ENCODE peak calls at places on chromosome 1, in ten cellular contexts. S is ELR; A is germinal center; R is anterior cingulate cortex; X is activated T-helper 1 cell treated with Interleukin-2 at 50 U/mL for 16 hours; P is posterior vena cava; Z is H4; H is Karpas-422; C is stimulated activated CD4-positive, alpha-beta T cell treated with anti-CD3 and anti-CD28 coated beads, Interleukin-2, amount 100 ng/mL, for 24 hours; W is MM.1S. O is an unnamed sample.

GRCh38 chr1:223748773-223749733 is 36.7 kb downstream of the CAPN2 start:
- DNase-seq in P (peak; percentile 92), S (peak; percentile 58), A (peak; percentile 71), W (peak; percentile 68), X (peak; percentile 51), R (peak; percentile 34), Z (no peak), C (peak; percentile 73), H (peak; percentile 70), O (peak; percentile 47)

GRCh38 chr1:66999640-67000400 is 54.1 kb downstream of the SLC35D1 start:
- DNase-seq in W (no peak), P (no peak), H (no peak), C (no peak), S (no peak), Z (no peak), X (no peak), A (no peak), R (no peak), O (no peak)

GRCh38 chr1:230842801-230843200 is 25.5 kb downstream of the C1orf198 start:
- DNase-seq in P (peak; percentile 74), A (no peak), Z (no peak), R (no peak), W (no peak), X (no peak), C (no peak), H (no peak), S (no peak), O (no peak)

GRCh38 chr1:203564024-203564423 is 62.6 kb upstream of the ATP2B4 start:
- DNase-seq in S (no peak), Z (no peak), C (no peak), W (no peak), X (no peak), R (no peak), H (no peak), A (no peak), P (peak; percentile 35), O (no peak)

GRCh38 chr1:69888657-69889056 is 316.7 kb downstream of the LRRC40 start:
- DNase-seq in A (no peak), P (no peak), X (no peak), S (no peak), C (no peak), Z (no peak), H (no peak), W (no peak), R (no peak), O (no peak)

GRCh38 chr1:157985473-157985872 is 8.0 kb upstream of the KIRREL1 start:
- DNase-seq in H (no peak), C (no peak), A (no peak), R (no peak), Z (no peak), W (no peak), X (no peak), S (no peak), P (no peak), O (no peak)

GRCh38 chr1:40898434-40898900 is 36.3 kb upstream of the CITED4 start:
- DNase-seq in X (no peak), P (no peak), R (no peak), W (no peak), C (no peak), A (no peak), H (no peak), Z (peak; percentile 84), S (peak; percentile 55), O (no peak)

GRCh38 chr1:234258071-234258470 is 115.2 kb upstream of the COA6 start:
- DNase-seq in P (no peak), Z (no peak), C (no peak), S (peak; percentile 28), H (no peak), A (no peak), R (no peak), X (no peak), W (no peak), O (no peak)

GRCh38 chr1:213087911-213088310 is 36.9 kb downstream of the RPS6KC1 start:
- DNase-seq in X (no peak), R (no peak), W (no peak), S (no peak), A (no peak), Z (no peak), C (no peak), P (no peak), H (no peak), O (no peak)

GRCh38 chr1:234733427-234733826 is 123.4 kb upstream of the IRF2BP2 start:
- DNase-seq in C (no peak), R (no peak), H (no peak), X (no peak), A (no peak), P (no peak), Z (no peak), W (no peak), S (no peak), O (no peak)

GRCh38 chr1:163147019-163147418 is 55.7 kb downstream of the RGS5 start:
- DNase-seq in A (no peak), X (no peak), C (no peak), H (no peak), S (no peak), P (no peak), W (no peak), Z (no peak), R (no peak), O (no peak)

GRCh38 chr1:220430059-220430458 is 97.9 kb upstream of the MARK1 start:
- DNase-seq in X (no peak), H (no peak), S (no peak), C (no peak), R (no peak), A (no peak), Z (no peak), W (peak; percentile 3), P (no peak), O (no peak)

GRCh38 chr1:244636488-244637259 is 16.3 kb upstream of the DESI2 start:
- DNase-seq in A (no peak), X (no peak), S (no peak), W (no peak), P (no peak), Z (no peak), C (no peak), H (no peak), R (no peak), O (no peak)

GRCh38 chr1:231691618-231692259 is 65.1 kb downstream of the DISC1 start:
- DNase-seq in W (no peak), P (no peak), C (peak; percentile 5), Z (no peak), A (peak; percentile 5), S (peak; percentile 51), X (no peak), H (no peak), R (no peak), O (no peak)

GRCh38 chr1:230303069-230303468 is 123.1 kb downstream of the PGBD5 start:
- DNase-seq in A (no peak), P (no peak), S (no peak), R (no peak), C (no peak), Z (no peak), H (no peak), X (no peak), W (no peak), O (no peak)

GRCh38 chr1:35112668-35113067 is 33.5 kb downstream of the ZMYM1 start:
- DNase-seq in X (no peak), Z (no peak), W (no peak), P (no peak), S (peak; percentile 53), R (no peak), C (no peak), A (no peak), H (peak; percentile 62), O (no peak)

GRCh38 chr1:62530516-62531154 is 66.7 kb upstream of the ANGPTL3 start:
- DNase-seq in A (no peak), S (peak; percentile 60), C (no peak), R (peak; percentile 11), P (no peak), W (no peak), H (peak; percentile 82), X (no peak), Z (no peak), O (no peak)

GRCh38 chr1:32241011-32241763 is 5.8 kb upstream of the FAM167B start:
- DNase-seq in R (no peak), S (peak; percentile 73), C (peak; percentile 53), A (peak; percentile 56), H (peak; percentile 70), X (no peak), P (peak; percentile 88), W (no peak), Z (peak; percentile 37), O (no peak)

GRCh38 chr1:26786437-26787380 is 1.0 kb upstream of the PIGV start:
- DNase-seq in R (no peak), Z (peak; percentile 42), C (peak; percentile 39), H (peak; percentile 81), P (peak; percentile 91), S (peak; percentile 86), W (peak; percentile 42), X (no peak), A (peak; percentile 63), O (no peak)

GRCh38 chr1:178487070-178487615 is 9.6 kb downstream of the CLEC20A start:
- DNase-seq in W (no peak), A (no peak), H (no peak), R (no peak), S (no peak), X (no peak), C (no peak), P (no peak), Z (no peak), O (no peak)

GRCh38 chr1:158203693-158204457 is 23.2 kb downstream of the CD1D start:
- DNase-seq in P (no peak), S (peak; percentile 76), W (peak; percentile 54), R (no peak), X (no peak), A (peak; percentile 37), H (peak; percentile 78), Z (peak; percentile 69), C (no peak), O (no peak)